ENCODE peak calls at places on chromosomes 5 and 9, in seven cellular contexts. P, I, Q, Y, J, V and K are unnamed samples.

GRCh38 chr9:85658716-85659115 is 83.0 kb downstream of the AGTPBP1 start:
- DNase-seq in P (no peak), I (no peak), Q (no peak), Y (no peak), J (no peak), V (no peak), K (no peak)

GRCh38 chr5:153960269-153961215 is 78.2 kb downstream of the FAM114A2 start:
- DNase-seq in P (no peak), I (no peak), Q (no peak), Y (no peak), J (no peak), V (no peak), K (no peak)

GRCh38 chr9:94042516-94042915 is 41.7 kb upstream of the PTPDC1 start:
- DNase-seq in P (peak), I (no peak), Q (no peak), Y (no peak), J (no peak), V (no peak), K (no peak)

GRCh38 chr5:149656576-149657182 is 73.4 kb upstream of the PPARGC1B start:
- DNase-seq in P (no peak), I (peak), Q (peak), Y (no peak), J (no peak), V (peak), K (no peak)

GRCh38 chr9:22508790-22509189 is 62.2 kb downstream of the DMRTA1 start:
- DNase-seq in P (no peak), I (no peak), Q (no peak), Y (no peak), J (no peak), V (no peak), K (no peak)

GRCh38 chr5:1660037-1660400 is 136.3 kb upstream of the LPCAT1 start:
- DNase-seq in P (no peak), I (no peak), Q (no peak), Y (peak), J (no peak), V (no peak), K (no peak)

GRCh38 chr5:169641253-169641652 is 4.2 kb downstream of the DOCK2 start:
- DNase-seq in P (peak), I (no peak), Q (no peak), Y (no peak), J (no peak), V (no peak), K (no peak)

GRCh38 chr5:2686296-2686695 is 65.2 kb downstream of the IRX2 start:
- DNase-seq in P (no peak), I (no peak), Q (no peak), Y (no peak), J (no peak), V (no peak), K (no peak)

GRCh38 chr9:109010676-109011655 is 2.3 kb downstream of the CTNNAL1 start:
- DNase-seq in P (peak), I (no peak), Q (peak), Y (no peak), J (peak), V (no peak), K (no peak)

GRCh38 chr5:135441256-135441915 is 5.8 kb downstream of the DCANP1 start:
- DNase-seq in P (no peak), I (no peak), Q (no peak), Y (no peak), J (no peak), V (peak), K (no peak)

GRCh38 chr5:149672701-149673455 is 57.2 kb upstream of the PPARGC1B start:
- DNase-seq in P (no peak), I (no peak), Q (no peak), Y (no peak), J (no peak), V (no peak), K (no peak)

GRCh38 chr5:150651382-150651781 is 9.7 kb upstream of the MYOZ3 start:
- DNase-seq in P (no peak), I (no peak), Q (no peak), Y (no peak), J (no peak), V (no peak), K (no peak)

GRCh38 chr5:41921874-41922273 is 3.2 kb upstream of the FBXO4 start:
- DNase-seq in P (peak), I (no peak), Q (no peak), Y (no peak), J (no peak), V (no peak), K (no peak)

GRCh38 chr5:9781882-9782281 is 151.7 kb upstream of the TAS2R1 start:
- DNase-seq in P (peak), I (no peak), Q (no peak), Y (no peak), J (no peak), V (no peak), K (no peak)

GRCh38 chr9:70168521-70168920 is 90.3 kb upstream of the SMC5 start:
- DNase-seq in P (no peak), I (no peak), Q (no peak), Y (no peak), J (no peak), V (no peak), K (peak)

GRCh38 chr9:93675336-93676150 is 99.2 kb downstream of the PHF2 start:
- DNase-seq in P (no peak), I (no peak), Q (no peak), Y (peak), J (no peak), V (peak), K (no peak)

GRCh38 chr5:115939059-115939458 is 23.2 kb upstream of the LVRN start:
- DNase-seq in P (no peak), I (no peak), Q (no peak), Y (no peak), J (no peak), V (no peak), K (no peak)

GRCh38 chr5:157080291-157080690 is 21.4 kb upstream of the HAVCR1 start:
- DNase-seq in P (no peak), I (no peak), Q (no peak), Y (no peak), J (no peak), V (no peak), K (no peak)

GRCh38 chr5:74870299-74871067 is 4.3 kb upstream of the FAM169A start:
- DNase-seq in P (no peak), I (no peak), Q (no peak), Y (no peak), J (no peak), V (no peak), K (peak)

GRCh38 chr5:133952729-133953567 is 15.5 kb downstream of the C5orf15 start:
- DNase-seq in P (peak), I (no peak), Q (no peak), Y (no peak), J (no peak), V (no peak), K (no peak)

GRCh38 chr9:114047717-114048116 is 30.4 kb downstream of the AMBP start:
- DNase-seq in P (no peak), I (peak), Q (no peak), Y (peak), J (no peak), V (peak), K (no peak)

GRCh38 chr9:72596451-72597180 is 75.2 kb downstream of the TMC1 start:
- DNase-seq in P (no peak), I (no peak), Q (no peak), Y (no peak), J (no peak), V (no peak), K (no peak)

GRCh38 chr5:176716320-176716719 is 69.0 kb downstream of the TSPAN17 start:
- DNase-seq in P (peak), I (no peak), Q (no peak), Y (no peak), J (no peak), V (no peak), K (peak)

GRCh38 chr5:5475967-5476366 is 53.5 kb downstream of the ICE1 start:
- DNase-seq in P (no peak), I (no peak), Q (no peak), Y (no peak), J (no peak), V (no peak), K (no peak)

GRCh38 chr9:133506653-133507038 is 18.1 kb downstream of the MYMK start:
- DNase-seq in P (peak), I (peak), Q (no peak), Y (no peak), J (no peak), V (no peak), K (no peak)

GRCh38 chr9:37929441-37929895 is 25.5 kb upstream of the SLC25A51 start:
- DNase-seq in P (peak), I (no peak), Q (no peak), Y (no peak), J (no peak), V (no peak), K (no peak)

GRCh38 chr9:92563701-92564100 is 27.9 kb upstream of the ECM2 start:
- DNase-seq in P (no peak), I (no peak), Q (no peak), Y (no peak), J (no peak), V (no peak), K (no peak)

GRCh38 chr9:120759755-120760400 is 33.3 kb downstream of the FBXW2 start:
- DNase-seq in P (no peak), I (no peak), Q (no peak), Y (no peak), J (no peak), V (no peak), K (no peak)

GRCh38 chr5:111367081-111367480 is 142.9 kb downstream of the CAMK4 start:
- DNase-seq in P (no peak), I (no peak), Q (no peak), Y (no peak), J (no peak), V (no peak), K (no peak)

GRCh38 chr5:30839956-30840355 is 353.5 kb upstream of the CDH6 start:
- DNase-seq in P (no peak), I (no peak), Q (no peak), Y (no peak), J (no peak), V (no peak), K (no peak)

GRCh38 chr5:177972613-177973012 is 23.4 kb downstream of the PROP1 start:
- DNase-seq in P (peak), I (no peak), Q (no peak), Y (peak), J (no peak), V (no peak), K (no peak)

GRCh38 chr9:83533296-83533695 is 4.9 kb downstream of the FRMD3 start:
- DNase-seq in P (no peak), I (no peak), Q (no peak), Y (no peak), J (no peak), V (no peak), K (no peak)

GRCh38 chr5:92674322-92674721 is 906.7 kb downstream of the NR2F1-AS1 start:
- DNase-seq in P (no peak), I (no peak), Q (no peak), Y (no peak), J (no peak), V (no peak), K (no peak)

GRCh38 chr9:33750307-33750838 is 45.0 kb upstream of the PRSS3 start:
- DNase-seq in P (peak), I (no peak), Q (no peak), Y (no peak), J (no peak), V (no peak), K (peak)

GRCh38 chr5:179139936-179140235 is 79.7 kb downstream of the ZNF354C start:
- DNase-seq in P (no peak), I (no peak), Q (no peak), Y (no peak), J (no peak), V (no peak), K (no peak)